ENCODE peak calls at places on chromosomes 5 and 9, in six cellular contexts. One of them, this sample, is unnamed.

GRCh38 chr9:111037744-111038335 is 430 bp downstream of the LPAR1 start:
- DNase-seq in GM04504: no peak
- DNase-seq in NCI-H1092: no peak
- DNase-seq in iris pigment epithelial cell: peak; percentile 52
- DNase-seq in GM06990: peak; percentile 83
- DNase-seq in activated CD4-positive, alpha-beta T cell treated with anti-CD3 and anti-CD28 coated beads, Interleukin-2, amount 50 U/mL, for 4 hours: no peak
- DNase-seq in this sample: peak; percentile 75

GRCh38 chr9:110837401-110838005 is 168.9 kb downstream of the MUSK start:
- DNase-seq in GM04504: no peak
- DNase-seq in GM06990: no peak
- DNase-seq in activated CD4-positive, alpha-beta T cell treated with anti-CD3 and anti-CD28 coated beads, Interleukin-2, amount 50 U/mL, for 4 hours: no peak
- DNase-seq in NCI-H1092: no peak
- DNase-seq in iris pigment epithelial cell: no peak
- DNase-seq in this sample: peak; percentile 38

GRCh38 chr9:11064853-11065252 is 452.1 kb upstream of the PTPRD start:
- DNase-seq in activated CD4-positive, alpha-beta T cell treated with anti-CD3 and anti-CD28 coated beads, Interleukin-2, amount 50 U/mL, for 4 hours: no peak
- DNase-seq in iris pigment epithelial cell: no peak
- DNase-seq in GM04504: no peak
- DNase-seq in GM06990: no peak
- DNase-seq in NCI-H1092: no peak
- DNase-seq in this sample: no peak

GRCh38 chr5:164688437-164688836 is 1183.0 kb downstream of the MAT2B start:
- DNase-seq in iris pigment epithelial cell: no peak
- DNase-seq in NCI-H1092: no peak
- DNase-seq in activated CD4-positive, alpha-beta T cell treated with anti-CD3 and anti-CD28 coated beads, Interleukin-2, amount 50 U/mL, for 4 hours: no peak
- DNase-seq in GM04504: no peak
- DNase-seq in GM06990: no peak
- DNase-seq in this sample: no peak

GRCh38 chr9:12813960-12814876 is 39.4 kb downstream of the LURAP1L start:
- DNase-seq in GM06990: peak; percentile 25
- DNase-seq in GM04504: peak; percentile 98
- DNase-seq in activated CD4-positive, alpha-beta T cell treated with anti-CD3 and anti-CD28 coated beads, Interleukin-2, amount 50 U/mL, for 4 hours: no peak
- DNase-seq in iris pigment epithelial cell: peak; percentile 99
- DNase-seq in NCI-H1092: peak; percentile 70
- DNase-seq in this sample: peak; percentile 53

GRCh38 chr5:124748687-124749594 is 2.5 kb upstream of the ZNF608 start:
- DNase-seq in iris pigment epithelial cell: peak; percentile 92
- DNase-seq in activated CD4-positive, alpha-beta T cell treated with anti-CD3 and anti-CD28 coated beads, Interleukin-2, amount 50 U/mL, for 4 hours: no peak
- DNase-seq in NCI-H1092: peak; percentile 86
- DNase-seq in GM04504: no peak
- DNase-seq in GM06990: peak; percentile 60
- DNase-seq in this sample: peak; percentile 96

GRCh38 chr9:93194584-93194983 is 10.6 kb downstream of the WNK2 start:
- DNase-seq in NCI-H1092: peak; percentile 29
- DNase-seq in activated CD4-positive, alpha-beta T cell treated with anti-CD3 and anti-CD28 coated beads, Interleukin-2, amount 50 U/mL, for 4 hours: no peak
- DNase-seq in GM06990: no peak
- DNase-seq in GM04504: no peak
- DNase-seq in iris pigment epithelial cell: no peak
- DNase-seq in this sample: no peak

GRCh38 chr9:129173296-129174101 is 4.6 kb downstream of the IER5L start:
- DNase-seq in GM04504: no peak
- DNase-seq in activated CD4-positive, alpha-beta T cell treated with anti-CD3 and anti-CD28 coated beads, Interleukin-2, amount 50 U/mL, for 4 hours: no peak
- DNase-seq in NCI-H1092: no peak
- DNase-seq in GM06990: no peak
- DNase-seq in iris pigment epithelial cell: peak; percentile 40
- DNase-seq in this sample: no peak

GRCh38 chr9:18748106-18748719 is 274.3 kb downstream of the ADAMTSL1 start:
- DNase-seq in activated CD4-positive, alpha-beta T cell treated with anti-CD3 and anti-CD28 coated beads, Interleukin-2, amount 50 U/mL, for 4 hours: no peak
- DNase-seq in NCI-H1092: no peak
- DNase-seq in iris pigment epithelial cell: peak; percentile 61
- DNase-seq in GM04504: no peak
- DNase-seq in GM06990: no peak
- DNase-seq in this sample: no peak

GRCh38 chr5:176639981-176640380 is 7.3 kb upstream of the TSPAN17 start:
- DNase-seq in iris pigment epithelial cell: no peak
- DNase-seq in GM06990: no peak
- DNase-seq in activated CD4-positive, alpha-beta T cell treated with anti-CD3 and anti-CD28 coated beads, Interleukin-2, amount 50 U/mL, for 4 hours: no peak
- DNase-seq in NCI-H1092: peak; percentile 61
- DNase-seq in GM04504: peak; percentile 46
- DNase-seq in this sample: no peak

GRCh38 chr5:50856720-50857119 is 190.3 kb downstream of the PARP8 start:
- DNase-seq in activated CD4-positive, alpha-beta T cell treated with anti-CD3 and anti-CD28 coated beads, Interleukin-2, amount 50 U/mL, for 4 hours: no peak
- DNase-seq in NCI-H1092: no peak
- DNase-seq in GM06990: peak; percentile 13
- DNase-seq in GM04504: no peak
- DNase-seq in iris pigment epithelial cell: no peak
- DNase-seq in this sample: peak; percentile 41

GRCh38 chr9:69045821-69046220 is 10.3 kb downstream of the FXN start:
- DNase-seq in NCI-H1092: no peak
- DNase-seq in iris pigment epithelial cell: no peak
- DNase-seq in GM04504: no peak
- DNase-seq in GM06990: no peak
- DNase-seq in activated CD4-positive, alpha-beta T cell treated with anti-CD3 and anti-CD28 coated beads, Interleukin-2, amount 50 U/mL, for 4 hours: no peak
- DNase-seq in this sample: no peak

GRCh38 chr9:76638001-76638400 is 126.2 kb upstream of the PCA3 start:
- DNase-seq in GM06990: no peak
- DNase-seq in iris pigment epithelial cell: peak; percentile 26
- DNase-seq in GM04504: no peak
- DNase-seq in activated CD4-positive, alpha-beta T cell treated with anti-CD3 and anti-CD28 coated beads, Interleukin-2, amount 50 U/mL, for 4 hours: no peak
- DNase-seq in NCI-H1092: no peak
- DNase-seq in this sample: no peak

GRCh38 chr5:176364765-176365662 is at the start of gene ARL10:
- DNase-seq in GM06990: peak; percentile 73
- DNase-seq in NCI-H1092: no peak
- DNase-seq in iris pigment epithelial cell: peak; percentile 36
- DNase-seq in GM04504: no peak
- DNase-seq in activated CD4-positive, alpha-beta T cell treated with anti-CD3 and anti-CD28 coated beads, Interleukin-2, amount 50 U/mL, for 4 hours: peak; percentile 51
- DNase-seq in this sample: peak; percentile 51

GRCh38 chr9:70564464-70565190 is 150.2 kb upstream of the KLF9 start:
- DNase-seq in NCI-H1092: no peak
- DNase-seq in GM06990: no peak
- DNase-seq in GM04504: no peak
- DNase-seq in iris pigment epithelial cell: no peak
- DNase-seq in activated CD4-positive, alpha-beta T cell treated with anti-CD3 and anti-CD28 coated beads, Interleukin-2, amount 50 U/mL, for 4 hours: no peak
- DNase-seq in this sample: no peak

GRCh38 chr5:15598294-15598902 is 98.4 kb downstream of the FBXL7 start:
- DNase-seq in GM06990: no peak
- DNase-seq in GM04504: no peak
- DNase-seq in NCI-H1092: no peak
- DNase-seq in iris pigment epithelial cell: peak; percentile 27
- DNase-seq in activated CD4-positive, alpha-beta T cell treated with anti-CD3 and anti-CD28 coated beads, Interleukin-2, amount 50 U/mL, for 4 hours: no peak
- DNase-seq in this sample: peak; percentile 35

This sample was measured in GM12865.